ENCODE peak calls at places on chromosomes 16 and 17, in seven cellular contexts. One of them, this sample, is unnamed.

GRCh38 chr16:71288570-71288889 is 672 bp downstream of the CMTR2 start:
- DNase-seq in keratinocyte: no peak
- DNase-seq in esophagus squamous epithelium: no peak
- DNase-seq in endothelial cell: no peak
- DNase-seq in AG09309: no peak
- DNase-seq in fibroblast of villous mesenchyme: no peak
- DNase-seq in tibial artery: no peak
- DNase-seq in this sample: no peak

GRCh38 chr17:153851-154250 is 16.5 kb downstream of the SCGB1C2 start:
- DNase-seq in keratinocyte: no peak
- DNase-seq in esophagus squamous epithelium: no peak
- DNase-seq in endothelial cell: no peak
- DNase-seq in AG09309: no peak
- DNase-seq in fibroblast of villous mesenchyme: no peak
- DNase-seq in tibial artery: no peak
- DNase-seq in this sample: no peak

GRCh38 chr17:57810740-57811632 is 38.9 kb downstream of the MRPS23 start:
- DNase-seq in keratinocyte: no peak
- DNase-seq in esophagus squamous epithelium: no peak
- DNase-seq in endothelial cell: no peak
- DNase-seq in AG09309: no peak
- DNase-seq in fibroblast of villous mesenchyme: peak
- DNase-seq in tibial artery: peak
- DNase-seq in this sample: peak

GRCh38 chr16:27883576-27883975 is 179.9 kb downstream of the GSG1L start:
- DNase-seq in keratinocyte: no peak
- DNase-seq in esophagus squamous epithelium: no peak
- DNase-seq in endothelial cell: no peak
- DNase-seq in AG09309: no peak
- DNase-seq in fibroblast of villous mesenchyme: no peak
- DNase-seq in tibial artery: no peak
- DNase-seq in this sample: no peak

GRCh38 chr16:27703545-27703944 is 153.6 kb downstream of the KATNIP start:
- DNase-seq in keratinocyte: no peak
- DNase-seq in esophagus squamous epithelium: no peak
- DNase-seq in endothelial cell: no peak
- DNase-seq in AG09309: no peak
- DNase-seq in fibroblast of villous mesenchyme: peak
- DNase-seq in tibial artery: peak
- DNase-seq in this sample: no peak

GRCh38 chr17:65533056-65533745 is 28.2 kb downstream of the AXIN2 start:
- DNase-seq in keratinocyte: no peak
- DNase-seq in esophagus squamous epithelium: no peak
- DNase-seq in endothelial cell: no peak
- DNase-seq in AG09309: no peak
- DNase-seq in fibroblast of villous mesenchyme: no peak
- DNase-seq in tibial artery: no peak
- DNase-seq in this sample: no peak

GRCh38 chr16:25585526-25585925 is 106.2 kb upstream of the HS3ST4 start:
- DNase-seq in keratinocyte: no peak
- DNase-seq in esophagus squamous epithelium: no peak
- DNase-seq in endothelial cell: no peak
- DNase-seq in AG09309: no peak
- DNase-seq in fibroblast of villous mesenchyme: no peak
- DNase-seq in tibial artery: no peak
- DNase-seq in this sample: no peak

GRCh38 chr16:81275064-81275532 is 36.6 kb downstream of the BCO1 start:
- DNase-seq in keratinocyte: no peak
- DNase-seq in esophagus squamous epithelium: no peak
- DNase-seq in endothelial cell: no peak
- DNase-seq in AG09309: no peak
- DNase-seq in fibroblast of villous mesenchyme: no peak
- DNase-seq in tibial artery: no peak
- DNase-seq in this sample: no peak

GRCh38 chr17:28327709-28328108 is 7.6 kb downstream of the IFT20 start:
- DNase-seq in keratinocyte: no peak
- DNase-seq in esophagus squamous epithelium: no peak
- DNase-seq in endothelial cell: no peak
- DNase-seq in AG09309: no peak
- DNase-seq in fibroblast of villous mesenchyme: peak
- DNase-seq in tibial artery: no peak
- DNase-seq in this sample: no peak

GRCh38 chr16:68893710-68894705 is 50.7 kb downstream of the TANGO6 start:
- DNase-seq in keratinocyte: no peak
- DNase-seq in esophagus squamous epithelium: no peak
- DNase-seq in endothelial cell: peak
- DNase-seq in AG09309: no peak
- DNase-seq in fibroblast of villous mesenchyme: peak
- DNase-seq in tibial artery: no peak
- DNase-seq in this sample: peak

GRCh38 chr16:2835638-2836493 is 5.8 kb downstream of the ZG16B start:
- DNase-seq in keratinocyte: peak
- DNase-seq in esophagus squamous epithelium: no peak
- DNase-seq in endothelial cell: no peak
- DNase-seq in AG09309: peak
- DNase-seq in fibroblast of villous mesenchyme: peak
- DNase-seq in tibial artery: no peak
- DNase-seq in this sample: no peak

GRCh38 chr17:36870618-36871002 is 66.7 kb upstream of the LHX1 start:
- DNase-seq in keratinocyte: no peak
- DNase-seq in esophagus squamous epithelium: no peak
- DNase-seq in endothelial cell: no peak
- DNase-seq in AG09309: no peak
- DNase-seq in fibroblast of villous mesenchyme: no peak
- DNase-seq in tibial artery: no peak
- DNase-seq in this sample: no peak

GRCh38 chr16:89860747-89861304 is 12.6 kb upstream of the TCF25 start:
- DNase-seq in keratinocyte: no peak
- DNase-seq in esophagus squamous epithelium: no peak
- DNase-seq in endothelial cell: peak
- DNase-seq in AG09309: no peak
- DNase-seq in fibroblast of villous mesenchyme: peak
- DNase-seq in tibial artery: peak
- DNase-seq in this sample: peak

GRCh38 chr17:39671651-39672521 is 3.6 kb downstream of the PNMT start:
- DNase-seq in keratinocyte: no peak
- DNase-seq in esophagus squamous epithelium: no peak
- DNase-seq in endothelial cell: peak
- DNase-seq in AG09309: no peak
- DNase-seq in fibroblast of villous mesenchyme: peak
- DNase-seq in tibial artery: no peak
- DNase-seq in this sample: no peak

GRCh38 chr16:83574388-83574787 is 233.4 kb upstream of the HSBP1 start:
- DNase-seq in keratinocyte: peak
- DNase-seq in esophagus squamous epithelium: no peak
- DNase-seq in endothelial cell: no peak
- DNase-seq in AG09309: peak
- DNase-seq in fibroblast of villous mesenchyme: peak
- DNase-seq in tibial artery: no peak
- DNase-seq in this sample: no peak

GRCh38 chr16:22763655-22764054 is 50.3 kb upstream of the HS3ST2 start:
- DNase-seq in keratinocyte: no peak
- DNase-seq in esophagus squamous epithelium: no peak
- DNase-seq in endothelial cell: no peak
- DNase-seq in AG09309: no peak
- DNase-seq in fibroblast of villous mesenchyme: no peak
- DNase-seq in tibial artery: no peak
- DNase-seq in this sample: no peak

GRCh38 chr16:75288181-75288580 is 36.8 kb upstream of the BCAR1 start:
- DNase-seq in keratinocyte: no peak
- DNase-seq in esophagus squamous epithelium: no peak
- DNase-seq in endothelial cell: no peak
- DNase-seq in AG09309: no peak
- DNase-seq in fibroblast of villous mesenchyme: no peak
- DNase-seq in tibial artery: no peak
- DNase-seq in this sample: no peak

GRCh38 chr17:80948961-80949450 is 42.6 kb upstream of the CHMP6 start:
- DNase-seq in keratinocyte: no peak
- DNase-seq in esophagus squamous epithelium: no peak
- DNase-seq in endothelial cell: no peak
- DNase-seq in AG09309: no peak
- DNase-seq in fibroblast of villous mesenchyme: no peak
- DNase-seq in tibial artery: no peak
- DNase-seq in this sample: peak
- TF ChIP-seq CTCF in keratinocyte: no peak
- TF ChIP-seq CTCF in esophagus squamous epithelium: no peak
- TF ChIP-seq CTCF in endothelial cell: no peak
- TF ChIP-seq CTCF in AG09309: no peak
- TF ChIP-seq CTCF in fibroblast of villous mesenchyme: no peak
- TF ChIP-seq CTCF in tibial artery: no peak
- TF ChIP-seq CTCF in this sample: no peak

GRCh38 chr17:50148226-50149098 is 2.0 kb downstream of the PPP1R9B start:
- DNase-seq in keratinocyte: no peak
- DNase-seq in esophagus squamous epithelium: peak
- DNase-seq in endothelial cell: peak
- DNase-seq in AG09309: no peak
- DNase-seq in fibroblast of villous mesenchyme: no peak
- DNase-seq in tibial artery: peak
- DNase-seq in this sample: no peak

GRCh38 chr17:50149099-50149424 is 1.4 kb downstream of the PPP1R9B start:
- DNase-seq in keratinocyte: no peak
- DNase-seq in esophagus squamous epithelium: no peak
- DNase-seq in endothelial cell: no peak
- DNase-seq in AG09309: no peak
- DNase-seq in fibroblast of villous mesenchyme: no peak
- DNase-seq in tibial artery: no peak
- DNase-seq in this sample: no peak

GRCh38 chr17:50151041-50151936 is 812 bp upstream of the PPP1R9B start:
- DNase-seq in keratinocyte: no peak
- DNase-seq in esophagus squamous epithelium: peak
- DNase-seq in endothelial cell: peak
- DNase-seq in AG09309: peak
- DNase-seq in fibroblast of villous mesenchyme: peak
- DNase-seq in tibial artery: peak
- DNase-seq in this sample: peak

GRCh38 chr17:50150354-50151040 is at the start of gene PPP1R9B:
- DNase-seq in keratinocyte: no peak
- DNase-seq in esophagus squamous epithelium: no peak
- DNase-seq in endothelial cell: no peak
- DNase-seq in AG09309: no peak
- DNase-seq in fibroblast of villous mesenchyme: no peak
- DNase-seq in tibial artery: no peak
- DNase-seq in this sample: no peak

GRCh38 chr17:50149425-50150353 is 788 bp downstream of the PPP1R9B start:
- DNase-seq in keratinocyte: no peak
- DNase-seq in esophagus squamous epithelium: no peak
- DNase-seq in endothelial cell: peak
- DNase-seq in AG09309: no peak
- DNase-seq in fibroblast of villous mesenchyme: peak
- DNase-seq in tibial artery: no peak
- DNase-seq in this sample: peak
- TF ChIP-seq CTCF in keratinocyte: no peak
- TF ChIP-seq CTCF in esophagus squamous epithelium: peak
- TF ChIP-seq CTCF in endothelial cell: no peak
- TF ChIP-seq CTCF in AG09309: no peak
- TF ChIP-seq CTCF in fibroblast of villous mesenchyme: peak
- TF ChIP-seq CTCF in tibial artery: peak
- TF ChIP-seq CTCF in this sample: no peak

GRCh38 chr16:55954906-55955305 is 79.7 kb upstream of the CES5A start:
- DNase-seq in keratinocyte: no peak
- DNase-seq in esophagus squamous epithelium: no peak
- DNase-seq in endothelial cell: no peak
- DNase-seq in AG09309: no peak
- DNase-seq in fibroblast of villous mesenchyme: no peak
- DNase-seq in tibial artery: no peak
- DNase-seq in this sample: no peak

GRCh38 chr16:55949518-55949917 is 74.3 kb upstream of the CES5A start:
- DNase-seq in keratinocyte: peak
- DNase-seq in esophagus squamous epithelium: no peak
- DNase-seq in endothelial cell: no peak
- DNase-seq in AG09309: no peak
- DNase-seq in fibroblast of villous mesenchyme: no peak
- DNase-seq in tibial artery: no peak
- DNase-seq in this sample: no peak

GRCh38 chr16:55955845-55956244 is 80.7 kb upstream of the CES5A start:
- DNase-seq in keratinocyte: no peak
- DNase-seq in esophagus squamous epithelium: no peak
- DNase-seq in endothelial cell: no peak
- DNase-seq in AG09309: no peak
- DNase-seq in fibroblast of villous mesenchyme: no peak
- DNase-seq in tibial artery: no peak
- DNase-seq in this sample: no peak

GRCh38 chr16:55955439-55955838 is 80.3 kb upstream of the CES5A start:
- DNase-seq in keratinocyte: no peak
- DNase-seq in esophagus squamous epithelium: no peak
- DNase-seq in endothelial cell: no peak
- DNase-seq in AG09309: no peak
- DNase-seq in fibroblast of villous mesenchyme: no peak
- DNase-seq in tibial artery: no peak
- DNase-seq in this sample: no peak
- TF ChIP-seq CTCF in keratinocyte: no peak
- TF ChIP-seq CTCF in esophagus squamous epithelium: no peak
- TF ChIP-seq CTCF in endothelial cell: no peak
- TF ChIP-seq CTCF in AG09309: no peak
- TF ChIP-seq CTCF in fibroblast of villous mesenchyme: no peak
- TF ChIP-seq CTCF in tibial artery: no peak
- TF ChIP-seq CTCF in this sample: no peak

GRCh38 chr16:4850211-4850610 is 2.9 kb downstream of the UBN1 start:
- DNase-seq in keratinocyte: no peak
- DNase-seq in esophagus squamous epithelium: no peak
- DNase-seq in endothelial cell: no peak
- DNase-seq in AG09309: no peak
- DNase-seq in fibroblast of villous mesenchyme: peak
- DNase-seq in tibial artery: no peak
- DNase-seq in this sample: no peak

GRCh38 chr16:4846901-4847773 is at the start of the genes GLYR1 and UBN1:
- DNase-seq in keratinocyte: peak
- DNase-seq in esophagus squamous epithelium: peak
- DNase-seq in endothelial cell: peak
- DNase-seq in AG09309: peak
- DNase-seq in fibroblast of villous mesenchyme: peak
- DNase-seq in tibial artery: peak
- DNase-seq in this sample: peak

GRCh38 chr16:4840984-4841383 is 6.1 kb downstream of the GLYR1 start:
- DNase-seq in keratinocyte: no peak
- DNase-seq in esophagus squamous epithelium: no peak
- DNase-seq in endothelial cell: no peak
- DNase-seq in AG09309: no peak
- DNase-seq in fibroblast of villous mesenchyme: no peak
- DNase-seq in tibial artery: no peak
- DNase-seq in this sample: no peak

GRCh38 chr16:4847774-4848587 is 700 bp downstream of the UBN1 start:
- DNase-seq in keratinocyte: no peak
- DNase-seq in esophagus squamous epithelium: no peak
- DNase-seq in endothelial cell: peak
- DNase-seq in AG09309: peak
- DNase-seq in fibroblast of villous mesenchyme: peak
- DNase-seq in tibial artery: peak
- DNase-seq in this sample: peak

GRCh38 chr16:4846503-4846900 is 586 bp downstream of the GLYR1 start:
- DNase-seq in keratinocyte: no peak
- DNase-seq in esophagus squamous epithelium: no peak
- DNase-seq in endothelial cell: peak
- DNase-seq in AG09309: peak
- DNase-seq in fibroblast of villous mesenchyme: peak
- DNase-seq in tibial artery: peak
- DNase-seq in this sample: peak
- TF ChIP-seq CTCF in keratinocyte: no peak
- TF ChIP-seq CTCF in esophagus squamous epithelium: no peak
- TF ChIP-seq CTCF in endothelial cell: no peak
- TF ChIP-seq CTCF in AG09309: no peak
- TF ChIP-seq CTCF in fibroblast of villous mesenchyme: no peak
- TF ChIP-seq CTCF in tibial artery: no peak
- TF ChIP-seq CTCF in this sample: no peak

GRCh38 chr17:79970576-79971068 is 65.0 kb downstream of the TBC1D16 start:
- DNase-seq in keratinocyte: no peak
- DNase-seq in esophagus squamous epithelium: no peak
- DNase-seq in endothelial cell: peak
- DNase-seq in AG09309: no peak
- DNase-seq in fibroblast of villous mesenchyme: no peak
- DNase-seq in tibial artery: no peak
- DNase-seq in this sample: peak
- TF ChIP-seq CTCF in keratinocyte: peak
- TF ChIP-seq CTCF in esophagus squamous epithelium: peak
- TF ChIP-seq CTCF in endothelial cell: peak
- TF ChIP-seq CTCF in AG09309: peak
- TF ChIP-seq CTCF in fibroblast of villous mesenchyme: peak
- TF ChIP-seq CTCF in tibial artery: no peak
- TF ChIP-seq CTCF in this sample: peak

This sample was measured in mesothelial cell of epicardium.